ENCODE peak calls at places on chromosomes 3 and 15, in seven cellular contexts. P is SK-N-SH, R is osteoblast, X is HCT116, Q is neural progenitor cell, H is hepatocyte, S is fibroblast of lung. W is an unnamed sample. For H3K27me3 and H4K20me1, the result is how much of the 10 kb centered on the place peaks cover.

GRCh38 chr15:51780636-51781035 is 29.2 kb downstream of the TMOD2 start:
- DNase-seq in P (no peak), S (no peak), R (peak), Q (no peak), X (no peak), H (no peak), W (peak)

GRCh38 chr3:29202368-29202767 is 78.5 kb upstream of the RBMS3 start:
- DNase-seq in R (no peak), S (peak), X (no peak), H (no peak), P (no peak), Q (no peak), W (no peak)

GRCh38 chr3:124730920-124731297 is 657 bp downstream of the UMPS start:
- DNase-seq in H (no peak), X (no peak), Q (no peak), P (no peak), R (no peak), S (no peak), W (no peak)

GRCh38 chr3:178103140-178103539 is 433.1 kb upstream of the KCNMB2 start:
- DNase-seq in R (no peak), Q (no peak), X (no peak), H (no peak), S (no peak), P (no peak), W (no peak)

GRCh38 chr3:98482717-98483482 is 14.6 kb upstream of the OR5K2 start:
- DNase-seq in S (no peak), X (peak), H (no peak), R (no peak), Q (no peak), P (no peak), W (peak)

GRCh38 chr15:83475551-83475950 is 28.4 kb downstream of the SH3GL3 start:
- DNase-seq in P (no peak), Q (no peak), S (peak), R (peak), X (no peak), H (no peak), W (peak)

GRCh38 chr3:122560680-122561079 is 3.4 kb downstream of the PARP9 start:
- DNase-seq in H (peak), S (peak), R (peak), P (peak), X (peak), Q (peak), W (peak)

GRCh38 chr3:111541911-111542483 is at the start of gene CD96:
- DNase-seq in S (peak), Q (no peak), P (no peak), H (no peak), X (no peak), R (no peak), W (peak)

GRCh38 chr15:25863968-25864580 is 947 bp upstream of the ATP10A start:
- DNase-seq in H (no peak), Q (no peak), P (no peak), S (no peak), R (peak), X (no peak), W (no peak)

DNA sequence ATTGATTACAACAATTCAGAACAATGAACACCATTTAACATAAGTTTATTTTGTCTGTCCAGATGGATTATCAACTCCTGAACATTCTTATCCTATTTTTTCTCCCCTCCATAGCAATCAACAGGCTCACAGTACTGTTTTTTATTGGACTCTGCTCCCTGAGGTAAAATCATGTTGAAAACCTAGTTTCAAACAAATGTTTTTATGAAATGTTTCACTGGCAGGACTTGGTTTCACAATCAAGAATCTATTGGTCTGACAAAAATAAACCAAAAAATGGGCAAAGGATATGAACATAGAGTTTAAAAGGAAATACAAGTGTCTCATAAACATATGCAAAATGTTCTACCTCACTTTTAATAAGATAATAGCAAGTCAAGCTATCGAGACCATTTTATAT is 2.6 kb upstream of the MYRIP start:
- DNase-seq in H (no peak), R (peak), S (no peak), P (no peak), Q (no peak), X (no peak), W (no peak)
- H3K27me3 ChIP-seq in H (half or more), R (under half), S (under half), P (under half), Q (half or more), X (under half), W (under half)

GRCh38 chr3:115626006-115626409 is 2.7 kb downstream of the GAP43 start:
- DNase-seq in R (no peak), Q (no peak), H (no peak), X (no peak), S (no peak), P (no peak), W (no peak)
- TF ChIP-seq CTCF in R (no peak), Q (peak), H (no peak), X (no peak), S (no peak), P (no peak), W (no peak)

DNA sequence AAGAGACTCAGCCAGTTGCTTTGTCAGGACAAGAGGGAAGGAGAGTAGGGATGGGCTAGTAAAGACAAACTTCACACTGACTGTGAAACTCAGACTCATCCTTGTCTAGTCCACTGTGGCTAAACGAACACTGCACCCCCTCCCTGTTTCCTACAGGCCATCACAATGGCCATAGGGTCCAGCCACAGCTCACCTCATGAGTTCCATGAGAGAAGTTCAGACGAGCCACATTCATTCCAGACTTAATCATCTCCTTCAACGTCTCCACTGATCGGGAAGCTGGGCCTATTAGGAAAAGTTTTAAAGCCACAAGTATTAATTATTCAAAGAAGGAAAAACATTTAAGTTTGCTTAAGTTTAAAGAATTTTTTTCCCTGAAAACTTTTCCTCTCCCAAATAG is 13.8 kb downstream of the PKM start:
- DNase-seq in R (no peak), H (no peak), X (no peak), P (no peak), S (peak), Q (no peak), W (no peak)
- H4K20me1 ChIP-seq in R (half or more), H (under half), X (half or more), P (half or more), S (under half), Q (half or more), W (half or more)

GRCh38 chr3:195001961-195002861 is 268.7 kb downstream of the XXYLT1 start:
- DNase-seq in H (peak), Q (peak), S (peak), P (peak), X (peak), R (peak), W (peak)
- H3K27me3 ChIP-seq in H (under half), Q (under half), S (under half), P (under half), X (under half), R (under half), W (under half)

W was measured in mammary epithelial cell.